ENCODE peak calls at places on chromosomes 3 and 15, in five cellular contexts. C is astrocyte, E is transverse colon, Q is GM23338, V is stomach. D is an unnamed sample.

GRCh38 chr15:31088672-31089360 is 12.7 kb downstream of the TRPM1 start:
- DNase-seq in C (no peak), E (no peak), Q (no peak), V (no peak), D (no peak)

GRCh38 chr3:45132568-45133211 is 13.5 kb downstream of the CDCP1 start:
- DNase-seq in C (peak; percentile 47), E (no peak), Q (no peak), V (no peak), D (no peak)

GRCh38 chr3:12890610-12891390 is 49.4 kb upstream of the RPL32 start:
- DNase-seq in C (no peak), E (no peak), Q (no peak), V (no peak), D (no peak)

GRCh38 chr3:136042608-136043221 is 77.2 kb downstream of the PPP2R3A start:
- DNase-seq in C (peak; percentile 31), E (no peak), Q (peak; percentile 86), V (no peak), D (no peak)

GRCh38 chr3:50502584-50503423 is 630 bp downstream of the CACNA2D2 start:
- DNase-seq in C (no peak), E (no peak), Q (peak; percentile 70), V (no peak), D (peak; percentile 69)

GRCh38 chr15:75346796-75347221 is at the start of gene NEIL1:
- DNase-seq in C (no peak), E (peak; percentile 64), Q (peak; percentile 74), V (peak; percentile 42), D (no peak)

GRCh38 chr3:150062492-150062891 is 91.8 kb upstream of the PFN2 start:
- DNase-seq in C (peak; percentile 68), E (no peak), Q (no peak), V (no peak), D (no peak)

GRCh38 chr15:71465109-71465508 is 345.2 kb upstream of the NR2E3 start:
- DNase-seq in C (no peak), E (no peak), Q (no peak), V (no peak), D (no peak)

GRCh38 chr3:184388164-184388935 is 8.5 kb downstream of the CHRD start:
- DNase-seq in C (no peak), E (no peak), Q (no peak), V (no peak), D (no peak)

GRCh38 chr15:56929389-56929788 is 10.9 kb downstream of the TCF12 start:
- DNase-seq in C (peak; percentile 63), E (no peak), Q (no peak), V (no peak), D (no peak)

GRCh38 chr3:33440578-33441321 is 545 bp upstream of the UBP1 start:
- DNase-seq in C (peak; percentile 100), E (no peak), Q (peak; percentile 100), V (peak; percentile 87), D (peak; percentile 86)

GRCh38 chr3:114645392-114645791 is 351.6 kb downstream of the TIGIT start:
- DNase-seq in C (no peak), E (no peak), Q (no peak), V (no peak), D (no peak)

GRCh38 chr3:15819576-15819975 is 21.8 kb upstream of the ANKRD28 start:
- DNase-seq in C (no peak), E (no peak), Q (no peak), V (no peak), D (no peak)

GRCh38 chr3:156677120-156677479 is 2.7 kb downstream of the TIPARP start:
- DNase-seq in C (no peak), E (no peak), Q (no peak), V (no peak), D (no peak)

GRCh38 chr3:156676467-156677119 is 2.2 kb downstream of the TIPARP start:
- DNase-seq in C (peak; percentile 31), E (no peak), Q (no peak), V (no peak), D (no peak)

GRCh38 chr3:156680243-156680930 is 6.0 kb downstream of the TIPARP start:
- DNase-seq in C (no peak), E (no peak), Q (no peak), V (no peak), D (no peak)

GRCh38 chr3:156677536-156677935 is 3.1 kb downstream of the TIPARP start:
- DNase-seq in C (no peak), E (no peak), Q (no peak), V (no peak), D (no peak)

DNA sequence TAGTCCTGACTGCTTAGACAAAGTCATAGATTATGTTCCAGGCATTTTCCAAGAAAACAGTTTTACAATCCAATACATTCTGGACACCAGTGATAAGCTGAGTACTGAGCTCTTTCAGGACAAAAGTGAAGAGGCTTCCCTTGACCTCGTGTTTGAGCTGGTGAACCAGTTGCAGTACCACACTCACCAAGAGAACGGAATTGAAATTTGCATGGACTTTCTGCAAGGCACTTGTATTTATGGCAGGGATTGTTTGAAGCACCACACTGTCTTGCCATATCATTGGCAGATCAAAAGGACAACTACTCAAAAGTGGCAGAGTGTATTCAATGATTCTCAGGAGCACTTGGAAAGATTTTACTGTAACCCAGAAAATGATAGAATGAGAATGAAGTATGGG is 3.8 kb downstream of the TIPARP start:
- DNase-seq in C (no peak), E (no peak), Q (no peak), V (no peak), D (no peak)
- H3K4me1 ChIP-seq in C (peaks cover 39% of the 10 kb centered on the region), E (peaks cover 44% of the 10 kb centered on the region), Q (peaks cover 4% of the 10 kb centered on the region), V (peaks cover 79% of the 10 kb centered on the region), D (peaks cover 7% of the 10 kb centered on the region)

DNA sequence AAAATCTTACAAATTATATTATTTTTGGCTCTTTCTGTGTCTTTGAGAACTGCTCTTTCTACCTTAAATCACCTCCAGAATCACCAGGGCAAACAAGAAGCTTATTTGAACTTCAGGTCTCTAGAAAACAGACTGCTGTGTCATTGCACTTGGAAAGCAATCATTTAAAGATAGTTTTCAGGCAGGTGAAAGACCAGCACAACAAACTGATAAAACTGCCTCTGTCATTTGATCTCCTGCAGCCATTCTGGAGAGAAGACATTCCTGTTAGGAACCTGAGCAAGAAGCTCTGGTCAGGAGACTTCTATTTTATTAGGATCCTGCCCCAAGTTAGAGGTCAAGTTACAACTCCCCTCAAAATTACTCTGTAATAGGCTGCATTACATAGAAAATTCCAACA is 50.7 kb upstream of the AP4E1 start:
- DNase-seq in C (no peak), E (no peak), Q (peak; percentile 13), V (no peak), D (no peak)
- H3K27ac ChIP-seq in C (no peak overlapping the region), E (no peak overlapping the region), Q (no peak overlapping the region), V (no peak overlapping the region), D (no peak overlapping the region)

GRCh38 chr3:71493372-71493771 is 90.2 kb downstream of the FOXP1 start:
- DNase-seq in C (no peak), E (no peak), Q (no peak), V (no peak), D (no peak)

GRCh38 chr3:71497367-71497925 is 86.1 kb downstream of the FOXP1 start:
- DNase-seq in C (no peak), E (no peak), Q (peak; percentile 58), V (no peak), D (no peak)

GRCh38 chr3:71498543-71498942 is 85.0 kb downstream of the FOXP1 start:
- DNase-seq in C (no peak), E (no peak), Q (no peak), V (no peak), D (no peak)

GRCh38 chr3:71498053-71498452 is 85.5 kb downstream of the FOXP1 start:
- DNase-seq in C (peak; percentile 74), E (no peak), Q (peak; percentile 67), V (no peak), D (no peak)

DNA sequence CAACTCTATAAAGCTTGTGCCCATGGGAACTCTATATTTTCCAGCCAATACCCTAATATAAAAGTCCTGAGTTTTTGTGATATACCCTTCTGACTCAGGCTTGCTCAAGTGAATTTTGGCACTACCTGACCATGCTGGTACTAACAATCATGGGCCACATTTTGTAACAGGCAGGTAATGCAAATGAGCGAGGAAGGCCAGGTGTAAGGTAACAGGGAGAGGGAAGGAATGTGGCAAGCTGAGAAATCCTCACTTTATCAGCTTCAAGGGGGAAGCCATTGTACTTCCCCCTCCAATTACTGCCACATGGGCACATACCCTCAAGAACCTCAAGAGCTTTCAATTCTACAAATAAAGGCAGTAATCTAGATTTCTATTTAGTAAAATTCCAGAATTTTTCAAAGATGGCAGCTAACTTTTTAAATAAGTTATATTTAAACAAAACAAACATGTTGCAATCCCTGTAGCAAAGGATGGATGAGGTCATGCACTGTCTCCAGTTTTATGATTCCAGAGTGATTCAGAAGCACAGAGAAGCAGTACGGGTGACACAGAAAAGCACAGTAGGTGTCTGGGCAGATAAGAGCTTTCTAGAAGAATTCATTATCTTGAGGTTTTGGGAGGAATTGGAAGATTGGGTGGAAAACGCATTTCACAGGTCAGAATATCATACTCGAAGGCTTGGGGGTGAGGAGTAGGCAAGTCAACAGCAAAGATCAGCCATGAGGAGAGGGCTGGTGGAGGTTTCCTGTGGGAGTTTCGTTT is 87.6 kb downstream of the FOXP1 start:
- DNase-seq in C (peak; percentile 93), E (no peak), Q (peak; percentile 75), V (no peak), D (no peak)
- H3K4me1 ChIP-seq in C (peaks cover 36% of the 10 kb centered on the region), E (peaks cover 17% of the 10 kb centered on the region), Q (peaks cover 31% of the 10 kb centered on the region), V (peaks cover 28% of the 10 kb centered on the region), D (peaks cover 8% of the 10 kb centered on the region)

GRCh38 chr15:25609371-25609770 is 170.5 kb upstream of the UBE3A start:
- DNase-seq in C (no peak), E (no peak), Q (no peak), V (no peak), D (no peak)
- H3K27ac ChIP-seq in C (no peak overlapping the region), E (no peak overlapping the region), Q (no peak overlapping the region), V (no peak overlapping the region), D (no peak overlapping the region)

DNA sequence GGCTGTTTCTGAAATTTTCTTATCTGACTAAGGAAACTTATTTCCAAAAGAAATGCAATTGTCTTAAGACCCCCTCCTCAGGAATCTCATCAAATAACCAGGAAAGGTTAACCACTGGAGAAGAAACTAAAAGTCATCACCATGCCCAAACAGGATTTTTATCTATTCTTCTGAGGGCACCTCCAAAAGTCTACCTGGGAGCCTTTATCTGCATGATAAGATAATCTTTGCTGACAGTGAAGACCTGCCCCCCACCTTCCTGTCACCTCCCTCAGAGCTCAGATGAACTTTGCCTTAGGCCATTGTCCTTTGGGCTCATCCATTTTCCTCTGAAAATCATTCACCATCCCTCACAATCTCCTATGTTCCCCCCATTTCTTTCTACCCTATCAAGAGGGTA is 137.3 kb upstream of the SMAD3 start:
- DNase-seq in C (no peak), E (no peak), Q (no peak), V (no peak), D (no peak)
- H3K4me1 ChIP-seq in C (peaks cover 16% of the 10 kb centered on the region), E (peaks cover 19% of the 10 kb centered on the region), Q (peaks cover 19% of the 10 kb centered on the region), V (peaks cover 22% of the 10 kb centered on the region), D (peaks cover 15% of the 10 kb centered on the region)

GRCh38 chr15:63020128-63020527 is 22.4 kb upstream of the TPM1 start:
- DNase-seq in C (no peak), E (no peak), Q (no peak), V (no peak), D (no peak)
- H3K27ac ChIP-seq in C (peak overlapping the region; percentile 83), E (no peak overlapping the region), Q (no peak overlapping the region), V (no peak overlapping the region), D (no peak overlapping the region)